ENCODE peak calls at places on chromosomes 16 and 17, in five cellular contexts. D is H7, S is amniotic stem cell, G is Ammon's horn, B is caudate nucleus. L is an unnamed sample.

GRCh38 chr17:78736526-78737079 is 45.5 kb downstream of the CYTH1 start:
- DNase-seq in G (peak; percentile 67), B (no peak), S (no peak), D (peak; percentile 57), L (no peak)

GRCh38 chr16:5928476-5929055 is 831.0 kb upstream of the EEF2KMT start:
- DNase-seq in B (no peak), S (no peak), G (no peak), D (peak; percentile 56), L (peak; percentile 93)

GRCh38 chr17:33964344-33964979 is 290.6 kb upstream of the CCL2 start:
- DNase-seq in B (no peak), G (peak; percentile 28), S (no peak), D (peak; percentile 48), L (peak; percentile 61)

GRCh38 chr17:43332211-43332610 is 66.6 kb upstream of the ARL4D start:
- DNase-seq in B (no peak), D (no peak), G (no peak), S (no peak), L (no peak)

GRCh38 chr17:63700528-63701441 is 860 bp upstream of the LIMD2 start:
- DNase-seq in D (peak; percentile 94), B (no peak), G (peak; percentile 83), S (no peak), L (no peak)

GRCh38 chr17:36949461-36949927 is 740 bp downstream of the AATF start:
- DNase-seq in G (peak; percentile 35), B (no peak), S (no peak), D (peak; percentile 28), L (peak; percentile 41)

GRCh38 chr16:57039148-57039812 is 49.9 kb downstream of the NLRC5 start:
- DNase-seq in G (peak; percentile 31), S (no peak), D (no peak), B (no peak), L (no peak)

GRCh38 chr17:30000755-30001257 is 59.4 kb downstream of the EFCAB5 start:
- DNase-seq in S (no peak), G (no peak), B (no peak), D (no peak), L (no peak)

GRCh38 chr17:246851-247421 is 65.5 kb upstream of the DOC2B start:
- DNase-seq in B (no peak), D (no peak), G (no peak), S (no peak), L (no peak)

GRCh38 chr16:4372578-4373355 is 1.1 kb downstream of the VASN start:
- DNase-seq in S (no peak), B (no peak), G (no peak), D (peak; percentile 85), L (peak; percentile 48)

GRCh38 chr17:76528156-76528527 is 9.4 kb downstream of the CYGB start:
- DNase-seq in D (no peak), G (no peak), S (no peak), B (no peak), L (no peak)

GRCh38 chr17:81150379-81151038 is 14.8 kb upstream of the PVALEF start:
- DNase-seq in S (no peak), D (peak; percentile 62), B (no peak), G (no peak), L (no peak)

GRCh38 chr17:601462-602303 is 113.0 kb downstream of the VPS53 start:
- DNase-seq in S (no peak), G (no peak), D (no peak), B (no peak), L (no peak)

GRCh38 chr17:16997514-16998429 is 25.9 kb upstream of the TNFRSF13B start:
- DNase-seq in G (no peak), S (no peak), D (peak; percentile 43), B (no peak), L (no peak)

GRCh38 chr16:876523-877241 is 76.1 kb upstream of the GNG13 start:
- DNase-seq in B (no peak), G (no peak), D (no peak), S (no peak), L (no peak)

GRCh38 chr16:55474821-55475220 is 4.2 kb upstream of the MMP2 start:
- DNase-seq in S (no peak), D (no peak), B (no peak), G (no peak), L (no peak)

GRCh38 chr17:50344712-50345380 is 1.1 kb upstream of the XYLT2 start:
- DNase-seq in B (no peak), G (no peak), S (no peak), D (peak; percentile 43), L (no peak)

GRCh38 chr16:72313903-72314302 is 141.9 kb upstream of the PMFBP1 start:
- DNase-seq in S (no peak), D (no peak), B (no peak), G (no peak), L (no peak)

GRCh38 chr16:2152695-2153506 is 2.7 kb upstream of the TRAF7 start:
- DNase-seq in G (no peak), D (no peak), B (no peak), S (no peak), L (no peak)

GRCh38 chr16:8944113-8944765 is 19.5 kb downstream of the USP7 start:
- DNase-seq in B (no peak), G (no peak), S (no peak), D (no peak), L (no peak)

GRCh38 chr16:3161235-3162018 is 26.6 kb upstream of the OR1F1 start:
- DNase-seq in B (no peak), D (peak; percentile 52), S (no peak), G (no peak), L (no peak)

GRCh38 chr16:15954814-15955151 is 5.4 kb downstream of the ABCC1 start:
- DNase-seq in G (peak; percentile 28), B (no peak), S (no peak), D (no peak), L (no peak)

GRCh38 chr16:1899641-1900451 is 18.4 kb downstream of the HS3ST6 start:
- DNase-seq in G (no peak), S (no peak), D (no peak), B (no peak), L (no peak)

GRCh38 chr17:60392845-60393702 is 1.1 kb upstream of the USP32 start:
- DNase-seq in B (no peak), D (no peak), S (peak; percentile 15), G (peak; percentile 32), L (peak; percentile 63)

GRCh38 chr16:23557779-23558330 is 328 bp downstream of the UBFD1 start:
- DNase-seq in B (no peak), D (no peak), S (no peak), G (peak; percentile 34), L (peak; percentile 14)

GRCh38 chr17:55285340-55286301 is 20.9 kb downstream of the HLF start:
- DNase-seq in G (peak; percentile 83), D (no peak), S (no peak), B (no peak), L (peak; percentile 42)

GRCh38 chr16:73319747-73320146 is 271.8 kb upstream of the ZFHX3 start:
- DNase-seq in B (no peak), G (no peak), S (no peak), D (no peak), L (no peak)

GRCh38 chr16:1914084-1914608 is 4.1 kb downstream of the HS3ST6 start:
- DNase-seq in B (no peak), S (no peak), G (no peak), D (peak; percentile 67), L (no peak)

GRCh38 chr17:40452074-40452787 is 9.0 kb downstream of the IGFBP4 start:
- DNase-seq in G (no peak), B (no peak), D (no peak), S (peak; percentile 69), L (no peak)

GRCh38 chr16:4414187-4414909 is 2.0 kb downstream of the CORO7 start:
- DNase-seq in D (no peak), S (no peak), B (no peak), G (no peak), L (no peak)

GRCh38 chr16:89764711-89765201 is 43.4 kb downstream of the ZNF276 start:
- DNase-seq in G (peak; percentile 36), B (no peak), D (peak; percentile 8), S (no peak), L (peak; percentile 70)

GRCh38 chr16:79320956-79321355 is 279.6 kb downstream of the MAF start:
- DNase-seq in B (no peak), G (no peak), D (no peak), S (no peak), L (no peak)

GRCh38 chr17:76438906-76439305 is 14.0 kb downstream of the UBE2O start:
- DNase-seq in S (no peak), B (no peak), D (no peak), G (no peak), L (no peak)

GRCh38 chr16:30805370-30806169 is 18.6 kb upstream of the ZNF629 start:
- DNase-seq in D (peak; percentile 93), G (peak; percentile 91), B (no peak), S (peak; percentile 55), L (peak; percentile 73)

GRCh38 chr17:8091033-8091687 is 3.6 kb upstream of the ALOX12B start:
- DNase-seq in B (no peak), G (no peak), D (peak; percentile 66), S (no peak), L (no peak)

GRCh38 chr17:75315541-75316243 is 26.5 kb upstream of the SLC25A19 start:
- DNase-seq in S (no peak), B (no peak), D (no peak), G (no peak), L (no peak)

GRCh38 chr17:40091691-40092397 is 8.5 kb downstream of the NR1D1 start:
- DNase-seq in B (no peak), S (no peak), D (peak; percentile 82), G (no peak), L (no peak)

GRCh38 chr17:19785854-19786253 is 37.8 kb upstream of the ALDH3A1 start:
- DNase-seq in S (no peak), G (no peak), D (peak; percentile 53), B (no peak), L (no peak)

GRCh38 chr16:46746821-46747776 is 1.0 kb downstream of the MYLK3 start:
- DNase-seq in G (no peak), D (peak; percentile 55), S (no peak), B (no peak), L (no peak)